ENCODE peak calls at places on chromosomes 13 and 19, in seven cellular contexts. One of them, this sample, is unnamed.

GRCh38 chr13:30364876-30365275 is 57.4 kb upstream of the UBE2L5 start:
- DNase-seq in A549: no peak
- DNase-seq in lower lobe of right lung: no peak
- DNase-seq in breast epithelium: no peak
- DNase-seq in AG04450: no peak
- DNase-seq in Caco-2: no peak
- DNase-seq in psoas muscle: no peak
- DNase-seq in this sample: no peak

GRCh38 chr19:32661318-32661717 is 13.7 kb downstream of the ANKRD27 start:
- DNase-seq in lower lobe of right lung: no peak
- DNase-seq in Caco-2: no peak
- DNase-seq in AG04450: no peak
- DNase-seq in breast epithelium: no peak
- DNase-seq in A549: no peak
- DNase-seq in psoas muscle: no peak
- DNase-seq in this sample: no peak

GRCh38 chr19:12943437-12944044 is 2.1 kb upstream of the RAD23A start:
- DNase-seq in A549: no peak
- DNase-seq in AG04450: no peak
- DNase-seq in psoas muscle: no peak
- DNase-seq in Caco-2: no peak
- DNase-seq in lower lobe of right lung: no peak
- DNase-seq in breast epithelium: no peak
- DNase-seq in this sample: no peak

GRCh38 chr13:45482571-45483173 is 17.9 kb downstream of the COG3 start:
- DNase-seq in AG04450: no peak
- DNase-seq in breast epithelium: no peak
- DNase-seq in A549: no peak
- DNase-seq in lower lobe of right lung: no peak
- DNase-seq in Caco-2: no peak
- DNase-seq in psoas muscle: no peak
- DNase-seq in this sample: no peak

GRCh38 chr13:20565120-20565736 is 1.7 kb upstream of the IFT88 start:
- DNase-seq in A549: no peak
- DNase-seq in AG04450: no peak
- DNase-seq in Caco-2: no peak
- DNase-seq in psoas muscle: no peak
- DNase-seq in lower lobe of right lung: no peak
- DNase-seq in breast epithelium: no peak
- DNase-seq in this sample: no peak

GRCh38 chr13:30481241-30481760 is 15.6 kb upstream of the HMGB1 start:
- DNase-seq in Caco-2: no peak
- DNase-seq in AG04450: no peak
- DNase-seq in psoas muscle: no peak
- DNase-seq in lower lobe of right lung: no peak
- DNase-seq in breast epithelium: no peak
- DNase-seq in A549: no peak
- DNase-seq in this sample: no peak

GRCh38 chr19:57269515-57270250 is 10.6 kb upstream of the ZNF460 start:
- DNase-seq in lower lobe of right lung: no peak
- DNase-seq in Caco-2: no peak
- DNase-seq in A549: no peak
- DNase-seq in breast epithelium: no peak
- DNase-seq in AG04450: peak; percentile 63
- DNase-seq in psoas muscle: no peak
- DNase-seq in this sample: no peak

GRCh38 chr19:29292146-29292545 is 79.2 kb upstream of the UQCRFS1 start:
- DNase-seq in AG04450: no peak
- DNase-seq in breast epithelium: no peak
- DNase-seq in psoas muscle: no peak
- DNase-seq in Caco-2: no peak
- DNase-seq in A549: no peak
- DNase-seq in lower lobe of right lung: no peak
- DNase-seq in this sample: no peak

GRCh38 chr19:6071840-6072239 is 38.5 kb downstream of the RFX2 start:
- DNase-seq in psoas muscle: no peak
- DNase-seq in A549: no peak
- DNase-seq in breast epithelium: no peak
- DNase-seq in AG04450: no peak
- DNase-seq in Caco-2: no peak
- DNase-seq in lower lobe of right lung: no peak
- DNase-seq in this sample: no peak

GRCh38 chr19:5321851-5322681 is 18.5 kb downstream of the PTPRS start:
- DNase-seq in Caco-2: no peak
- DNase-seq in breast epithelium: no peak
- DNase-seq in AG04450: no peak
- DNase-seq in psoas muscle: no peak
- DNase-seq in A549: no peak
- DNase-seq in lower lobe of right lung: no peak
- DNase-seq in this sample: no peak

GRCh38 chr13:41231786-41232185 is 31.6 kb downstream of the MTRF1 start:
- DNase-seq in A549: no peak
- DNase-seq in AG04450: no peak
- DNase-seq in Caco-2: no peak
- DNase-seq in psoas muscle: no peak
- DNase-seq in breast epithelium: no peak
- DNase-seq in lower lobe of right lung: peak; percentile 62
- DNase-seq in this sample: no peak

GRCh38 chr13:109160887-109161669 is 531.7 kb downstream of the MYO16 start:
- DNase-seq in Caco-2: no peak
- DNase-seq in psoas muscle: no peak
- DNase-seq in AG04450: no peak
- DNase-seq in breast epithelium: no peak
- DNase-seq in A549: no peak
- DNase-seq in lower lobe of right lung: no peak
- DNase-seq in this sample: no peak

GRCh38 chr19:46970815-46971214 is 48.8 kb upstream of the NPAS1 start:
- DNase-seq in A549: no peak
- DNase-seq in Caco-2: no peak
- DNase-seq in psoas muscle: no peak
- DNase-seq in lower lobe of right lung: no peak
- DNase-seq in AG04450: no peak
- DNase-seq in breast epithelium: no peak
- DNase-seq in this sample: no peak

GRCh38 chr13:107881362-107881761 is 334.0 kb downstream of the LIG4 start:
- DNase-seq in breast epithelium: no peak
- DNase-seq in A549: no peak
- DNase-seq in Caco-2: no peak
- DNase-seq in lower lobe of right lung: no peak
- DNase-seq in psoas muscle: no peak
- DNase-seq in AG04450: no peak
- DNase-seq in this sample: no peak

GRCh38 chr19:38392707-38393308 is 4.3 kb downstream of the SPRED3 start:
- DNase-seq in breast epithelium: no peak
- DNase-seq in psoas muscle: no peak
- DNase-seq in lower lobe of right lung: no peak
- DNase-seq in A549: peak; percentile 66
- DNase-seq in AG04450: no peak
- DNase-seq in Caco-2: peak; percentile 64
- DNase-seq in this sample: no peak

GRCh38 chr13:98413796-98414195 is 163.1 kb downstream of the STK24 start:
- DNase-seq in psoas muscle: no peak
- DNase-seq in lower lobe of right lung: no peak
- DNase-seq in AG04450: no peak
- DNase-seq in Caco-2: peak; percentile 32
- DNase-seq in breast epithelium: no peak
- DNase-seq in A549: no peak
- DNase-seq in this sample: no peak

GRCh38 chr13:21043898-21044297 is 17.5 kb downstream of the LATS2 start:
- DNase-seq in AG04450: peak; percentile 89
- DNase-seq in lower lobe of right lung: no peak
- DNase-seq in breast epithelium: no peak
- DNase-seq in A549: no peak
- DNase-seq in Caco-2: no peak
- DNase-seq in psoas muscle: no peak
- DNase-seq in this sample: no peak

GRCh38 chr13:26561636-26562537 is 4.4 kb downstream of the WASF3 start:
- DNase-seq in lower lobe of right lung: no peak
- DNase-seq in Caco-2: no peak
- DNase-seq in psoas muscle: no peak
- DNase-seq in AG04450: peak; percentile 20
- DNase-seq in A549: no peak
- DNase-seq in breast epithelium: no peak
- DNase-seq in this sample: no peak

GRCh38 chr19:2184422-2185012 is 20.8 kb downstream of the DOT1L start:
- DNase-seq in psoas muscle: no peak
- DNase-seq in lower lobe of right lung: no peak
- DNase-seq in A549: no peak
- DNase-seq in Caco-2: no peak
- DNase-seq in breast epithelium: no peak
- DNase-seq in AG04450: no peak
- DNase-seq in this sample: no peak

GRCh38 chr19:6743714-6744380 is 4.4 kb downstream of the TRIP10 start:
- DNase-seq in AG04450: no peak
- DNase-seq in breast epithelium: no peak
- DNase-seq in psoas muscle: no peak
- DNase-seq in lower lobe of right lung: peak; percentile 11
- DNase-seq in A549: no peak
- DNase-seq in Caco-2: no peak
- DNase-seq in this sample: no peak

GRCh38 chr19:1255186-1256161 is 7.1 kb downstream of the MIDN start:
- DNase-seq in AG04450: no peak
- DNase-seq in Caco-2: no peak
- DNase-seq in A549: no peak
- DNase-seq in psoas muscle: peak; percentile 50
- DNase-seq in lower lobe of right lung: no peak
- DNase-seq in breast epithelium: no peak
- DNase-seq in this sample: no peak

GRCh38 chr13:106548064-106548696 is 12.7 kb upstream of the EFNB2 start:
- DNase-seq in AG04450: peak; percentile 21
- DNase-seq in A549: no peak
- DNase-seq in breast epithelium: no peak
- DNase-seq in lower lobe of right lung: no peak
- DNase-seq in psoas muscle: no peak
- DNase-seq in Caco-2: no peak
- DNase-seq in this sample: no peak

GRCh38 chr13:97753942-97754670 is 199.4 kb upstream of the IPO5 start:
- DNase-seq in Caco-2: no peak
- DNase-seq in A549: no peak
- DNase-seq in psoas muscle: no peak
- DNase-seq in AG04450: no peak
- DNase-seq in lower lobe of right lung: no peak
- DNase-seq in breast epithelium: no peak
- DNase-seq in this sample: no peak

GRCh38 chr13:73036566-73036965 is 22.2 kb upstream of the KLF5 start:
- DNase-seq in breast epithelium: no peak
- DNase-seq in A549: no peak
- DNase-seq in AG04450: no peak
- DNase-seq in lower lobe of right lung: no peak
- DNase-seq in Caco-2: no peak
- DNase-seq in psoas muscle: no peak
- DNase-seq in this sample: no peak

GRCh38 chr19:29927944-29928669 is 13.9 kb upstream of the URI1 start:
- DNase-seq in psoas muscle: no peak
- DNase-seq in A549: no peak
- DNase-seq in lower lobe of right lung: no peak
- DNase-seq in breast epithelium: no peak
- DNase-seq in Caco-2: no peak
- DNase-seq in AG04450: no peak
- DNase-seq in this sample: no peak

GRCh38 chr19:43798546-43799409 is 3.5 kb downstream of the LYPD5 start:
- DNase-seq in A549: no peak
- DNase-seq in Caco-2: peak; percentile 82
- DNase-seq in breast epithelium: peak; percentile 71
- DNase-seq in AG04450: no peak
- DNase-seq in lower lobe of right lung: peak; percentile 71
- DNase-seq in psoas muscle: peak; percentile 42
- DNase-seq in this sample: no peak

GRCh38 chr13:99659234-99659633 is 158.0 kb downstream of the TM9SF2 start:
- DNase-seq in lower lobe of right lung: no peak
- DNase-seq in Caco-2: no peak
- DNase-seq in AG04450: no peak
- DNase-seq in A549: no peak
- DNase-seq in psoas muscle: no peak
- DNase-seq in breast epithelium: no peak
- DNase-seq in this sample: no peak

GRCh38 chr19:12838182-12838890 is at the start of gene MAST1:
- DNase-seq in psoas muscle: peak; percentile 24
- DNase-seq in AG04450: no peak
- DNase-seq in Caco-2: no peak
- DNase-seq in breast epithelium: no peak
- DNase-seq in lower lobe of right lung: peak; percentile 47
- DNase-seq in A549: no peak
- DNase-seq in this sample: no peak

GRCh38 chr13:44972956-44973581 is 16.2 kb downstream of the NUFIP1 start:
- DNase-seq in AG04450: no peak
- DNase-seq in Caco-2: no peak
- DNase-seq in lower lobe of right lung: no peak
- DNase-seq in A549: peak; percentile 15
- DNase-seq in psoas muscle: no peak
- DNase-seq in breast epithelium: no peak
- DNase-seq in this sample: no peak

DNA sequence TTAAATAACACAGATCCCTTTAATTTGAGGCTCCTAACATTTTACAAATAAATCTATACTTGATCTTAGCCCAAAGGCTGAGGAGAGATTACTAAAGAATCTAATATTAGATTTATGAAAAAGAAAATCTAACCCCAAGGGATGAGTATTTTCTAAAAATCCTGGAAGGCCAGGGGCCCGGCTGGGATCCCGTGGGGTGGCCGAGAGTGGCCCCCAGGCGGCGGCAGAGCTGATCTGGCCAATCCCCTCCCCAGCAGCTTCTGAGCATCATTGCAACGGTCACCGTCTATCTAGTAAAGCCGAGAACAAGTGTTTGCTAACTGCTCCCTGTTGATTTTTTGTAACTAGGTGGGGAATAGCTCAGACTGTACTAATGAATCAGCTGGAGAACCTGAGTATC is 37.5 kb downstream of the ADPRHL1 start:
- DNase-seq in A549: no peak
- DNase-seq in lower lobe of right lung: no peak
- DNase-seq in Caco-2: no peak
- DNase-seq in psoas muscle: no peak
- DNase-seq in breast epithelium: no peak
- DNase-seq in AG04450: no peak
- DNase-seq in this sample: no peak
- TF ChIP-seq CTCF in A549: no peak
- TF ChIP-seq CTCF in lower lobe of right lung: no peak
- TF ChIP-seq CTCF in Caco-2: no peak
- TF ChIP-seq CTCF in psoas muscle: no peak
- TF ChIP-seq CTCF in breast epithelium: no peak
- TF ChIP-seq CTCF in AG04450: no peak
- TF ChIP-seq CTCF in this sample: no peak

GRCh38 chr19:8924283-8924682 is 85.9 kb downstream of the MUC16 start:
- DNase-seq in Caco-2: no peak
- DNase-seq in psoas muscle: no peak
- DNase-seq in AG04450: no peak
- DNase-seq in lower lobe of right lung: no peak
- DNase-seq in A549: no peak
- DNase-seq in breast epithelium: no peak
- DNase-seq in this sample: no peak
- H3K9me3 ChIP-seq in Caco-2: no peaks in the 10 kb centered on the region
- H3K9me3 ChIP-seq in psoas muscle: no peaks in the 10 kb centered on the region
- H3K9me3 ChIP-seq in AG04450: peaks cover 44% of the 10 kb centered on the region
- H3K9me3 ChIP-seq in lower lobe of right lung: no peaks in the 10 kb centered on the region
- H3K9me3 ChIP-seq in A549: no peaks in the 10 kb centered on the region
- H3K9me3 ChIP-seq in breast epithelium: no peaks in the 10 kb centered on the region
- H3K9me3 ChIP-seq in this sample: no peaks in the 10 kb centered on the region

GRCh38 chr19:35882074-35882832 is 13.9 kb downstream of the APLP1 start:
- DNase-seq in psoas muscle: no peak
- DNase-seq in Caco-2: no peak
- DNase-seq in breast epithelium: no peak
- DNase-seq in AG04450: peak; percentile 61
- DNase-seq in lower lobe of right lung: no peak
- DNase-seq in A549: peak; percentile 91
- DNase-seq in this sample: no peak
- TF ChIP-seq CTCF in psoas muscle: peak; percentile 54
- TF ChIP-seq CTCF in Caco-2: peak; percentile 55
- TF ChIP-seq CTCF in breast epithelium: peak; percentile 34
- TF ChIP-seq CTCF in AG04450: peak; percentile 66
- TF ChIP-seq CTCF in lower lobe of right lung: peak; percentile 57
- TF ChIP-seq CTCF in A549: peak; percentile 98
- TF ChIP-seq CTCF in this sample: peak; percentile 21

GRCh38 chr19:9445037-9445436 is 9.7 kb upstream of the ZNF266 start:
- DNase-seq in AG04450: no peak
- DNase-seq in A549: no peak
- DNase-seq in lower lobe of right lung: no peak
- DNase-seq in psoas muscle: no peak
- DNase-seq in Caco-2: no peak
- DNase-seq in breast epithelium: no peak
- DNase-seq in this sample: no peak
- H3K9me3 ChIP-seq in AG04450: peaks cover 64% of the 10 kb centered on the region
- H3K9me3 ChIP-seq in A549: peaks cover 10% of the 10 kb centered on the region
- H3K9me3 ChIP-seq in lower lobe of right lung: peaks cover 58% of the 10 kb centered on the region
- H3K9me3 ChIP-seq in psoas muscle: peaks cover 49% of the 10 kb centered on the region
- H3K9me3 ChIP-seq in Caco-2: no peaks in the 10 kb centered on the region
- H3K9me3 ChIP-seq in breast epithelium: peaks cover 40% of the 10 kb centered on the region
- H3K9me3 ChIP-seq in this sample: peaks cover 59% of the 10 kb centered on the region

This sample was measured in thoracic aorta.